ENCODE peak calls at places on chromosomes 2 and 18, in six cellular contexts. C is NCI-H1105 treated with DMSO at 0.1 percent for 48 hours, V is B cell, R is dorsolateral prefrontal cortex, A is COR-L47, P is NCI-H1092 treated with DMSO at 0.1 percent for 48 hours. I is an unnamed sample.

GRCh38 chr18:8379187-8379941 is 229.9 kb upstream of the RAB12 start:
- DNase-seq in A (no peak), R (no peak), P (no peak), C (no peak), V (no peak), I (no peak)

GRCh38 chr2:105102001-105102400 is 64.1 kb downstream of the MRPS9 start:
- DNase-seq in A (no peak), V (no peak), P (no peak), C (no peak), R (no peak), I (no peak)

GRCh38 chr2:18050001-18050400 is 171.5 kb downstream of the KCNS3 start:
- DNase-seq in A (no peak), P (no peak), C (no peak), R (no peak), V (no peak), I (no peak)

GRCh38 chr2:219638948-219639341 is 11.5 kb downstream of the SLC4A3 start:
- DNase-seq in C (no peak), R (no peak), A (no peak), P (no peak), V (no peak), I (no peak)

GRCh38 chr18:36635414-36636096 is 193.2 kb downstream of the TPGS2 start:
- DNase-seq in V (no peak), R (no peak), C (no peak), A (no peak), P (no peak), I (no peak)

GRCh38 chr2:235582081-235582686 is 88.3 kb downstream of the AGAP1 start:
- DNase-seq in R (no peak), V (no peak), A (no peak), P (no peak), C (no peak), I (no peak)

GRCh38 chr18:63684718-63685117 is 18.0 kb upstream of the SERPINB11 start:
- DNase-seq in R (no peak), P (no peak), A (no peak), V (no peak), C (no peak), I (no peak)

GRCh38 chr2:172674034-172674967 is 61.3 kb upstream of the RAPGEF4 start:
- DNase-seq in C (no peak), R (peak), A (no peak), V (peak), P (no peak), I (no peak)

GRCh38 chr2:117859532-117859911 is 45.0 kb downstream of the DDX18 start:
- DNase-seq in V (no peak), R (no peak), A (no peak), C (no peak), P (no peak), I (no peak)

GRCh38 chr18:62437520-62438329 is 85.1 kb upstream of the ZCCHC2 start:
- DNase-seq in V (no peak), A (no peak), P (no peak), R (no peak), C (no peak), I (peak)

GRCh38 chr2:16293871-16294270 is 353.5 kb downstream of the MYCN start:
- DNase-seq in R (no peak), C (no peak), A (no peak), P (no peak), V (no peak), I (no peak)

GRCh38 chr2:144516417-144516980 is 3.4 kb downstream of the ZEB2 start:
- DNase-seq in A (no peak), V (peak), R (no peak), C (no peak), P (no peak), I (no peak)

GRCh38 chr2:240050278-240050677 is 3.0 kb downstream of the OR6B3 start:
- DNase-seq in C (no peak), V (no peak), A (no peak), P (no peak), R (no peak), I (no peak)

GRCh38 chr2:132448331-132448730 is 31.7 kb downstream of the GPR39 start:
- DNase-seq in R (no peak), V (no peak), A (no peak), C (no peak), P (no peak), I (no peak)

GRCh38 chr2:9347411-9347853 is 75.9 kb downstream of the ITGB1BP1 start:
- DNase-seq in P (no peak), R (no peak), V (no peak), A (no peak), C (no peak), I (no peak)

GRCh38 chr2:86584164-86584913 is 21.1 kb upstream of the CHMP3 start:
- DNase-seq in P (no peak), C (no peak), A (no peak), V (no peak), R (no peak), I (no peak)

I was measured in posterior cingulate gyrus.